ENCODE peak calls at places on chromosome 3, in five cellular contexts. V is HL-60, M is IMR-90, D is neural progenitor cell, K is lower leg skin. C is an unnamed sample.

GRCh38 chr3:195075199-195075940 is 195.6 kb downstream of the XXYLT1 start:
- DNase-seq in M (peak), K (no peak), V (peak), D (no peak), C (no peak)

GRCh38 chr3:134086616-134087015 is 56.9 kb upstream of the SLCO2A1 start:
- DNase-seq in M (no peak), K (no peak), D (no peak), V (no peak), C (no peak)

GRCh38 chr3:179309225-179310109 is 13.4 kb upstream of the ZNF639 start:
- DNase-seq in K (no peak), V (no peak), D (no peak), M (no peak), C (no peak)

GRCh38 chr3:143634991-143635390 is 213.3 kb downstream of the SLC9A9 start:
- DNase-seq in V (no peak), K (no peak), M (no peak), D (no peak), C (no peak)

GRCh38 chr3:23720885-23721284 is 84.9 kb upstream of the UBE2E1 start:
- DNase-seq in V (no peak), D (no peak), K (no peak), M (peak), C (no peak)

GRCh38 chr3:153783106-153783505 is 338.1 kb upstream of the ARHGEF26 start:
- DNase-seq in M (no peak), K (no peak), V (no peak), D (peak), C (no peak)

GRCh38 chr3:27349832-27350231 is 19.4 kb downstream of the NEK10 start:
- DNase-seq in K (no peak), M (no peak), D (no peak), V (no peak), C (no peak)

GRCh38 chr3:12993022-12993622 is 80.1 kb downstream of the IQSEC1 start:
- DNase-seq in V (no peak), D (peak), K (no peak), M (peak), C (no peak)

GRCh38 chr3:63576826-63577225 is 75.6 kb upstream of the SNTN start:
- DNase-seq in V (no peak), D (no peak), K (no peak), M (no peak), C (no peak)

GRCh38 chr3:62982795-62983455 is 107.7 kb upstream of the CADPS start:
- DNase-seq in D (peak), M (no peak), K (no peak), V (no peak), C (no peak)

GRCh38 chr3:13494463-13495350 is 14.6 kb downstream of the HDAC11 start:
- DNase-seq in M (peak), K (no peak), V (peak), D (peak), C (no peak)

GRCh38 chr3:143366672-143367071 is 247.1 kb downstream of the CHST2 start:
- DNase-seq in K (no peak), V (no peak), M (no peak), D (no peak), C (no peak)

GRCh38 chr3:185089751-185090150 is 63.1 kb downstream of the C3orf70 start:
- DNase-seq in V (no peak), K (no peak), D (no peak), M (no peak), C (no peak)

GRCh38 chr3:46163551-46163981 is 44.5 kb downstream of the CCR1 start:
- DNase-seq in M (no peak), K (no peak), V (no peak), D (no peak), C (no peak)

GRCh38 chr3:189902230-189903186 is 218.2 kb downstream of the P3H2 start:
- DNase-seq in M (peak), K (no peak), D (no peak), V (no peak), C (no peak)

GRCh38 chr3:132248490-132248889 is 68.7 kb upstream of the ACP3 start:
- DNase-seq in D (no peak), K (no peak), M (no peak), V (no peak), C (no peak)

GRCh38 chr3:123582315-123582714 is 2.5 kb downstream of the HACD2 start:
- DNase-seq in M (no peak), V (no peak), D (no peak), K (no peak), C (no peak)

GRCh38 chr3:30914696-30915095 is 20.2 kb upstream of the GADL1 start:
- DNase-seq in V (no peak), K (no peak), D (no peak), M (no peak), C (no peak)

GRCh38 chr3:111649180-111649579 is 54.0 kb upstream of the ZBED2 start:
- DNase-seq in V (no peak), D (no peak), K (no peak), M (peak), C (no peak)

GRCh38 chr3:121951291-121951690 is 57.1 kb downstream of the SLC15A2 start:
- DNase-seq in K (no peak), M (peak), D (no peak), V (no peak), C (no peak)

GRCh38 chr3:132008841-132009638 is 25.8 kb downstream of the CPNE4 start:
- DNase-seq in D (no peak), V (no peak), K (no peak), M (no peak), C (no peak)

GRCh38 chr3:69385723-69386483 is at the start of gene FRMD4B:
- DNase-seq in M (no peak), D (peak), V (peak), K (peak), C (no peak)

GRCh38 chr3:150610785-150611184 is 7.7 kb downstream of the SELENOT start:
- DNase-seq in V (no peak), K (no peak), M (no peak), D (no peak), C (no peak)

GRCh38 chr3:190060401-190060800 is 60.3 kb downstream of the P3H2 start:
- DNase-seq in K (no peak), V (no peak), M (no peak), D (no peak), C (no peak)

GRCh38 chr3:139988472-139988871 is 53.5 kb downstream of the CLSTN2 start:
- DNase-seq in K (no peak), M (no peak), D (no peak), V (no peak), C (no peak)

GRCh38 chr3:161559177-161559998 is 62.8 kb downstream of the OTOL1 start:
- DNase-seq in K (no peak), V (peak), M (peak), D (peak), C (no peak)

GRCh38 chr3:112640864-112641751 is at the start of gene CCDC80:
- DNase-seq in D (peak), M (peak), K (no peak), V (no peak), C (no peak)

GRCh38 chr3:163261056-163261455 is 1764.4 kb downstream of the OTOL1 start:
- DNase-seq in M (no peak), D (no peak), V (no peak), K (no peak), C (no peak)

GRCh38 chr3:59879033-59879655 is 829.3 kb upstream of the CFAP20DC start:
- DNase-seq in M (no peak), D (no peak), K (no peak), V (no peak), C (no peak)

GRCh38 chr3:182650568-182651128 is 142.7 kb upstream of the ATP11B start:
- DNase-seq in D (no peak), V (no peak), K (no peak), M (no peak), C (no peak)

GRCh38 chr3:30496496-30496966 is 109.9 kb upstream of the TGFBR2 start:
- DNase-seq in K (no peak), D (no peak), M (peak), V (peak), C (no peak)

DNA sequence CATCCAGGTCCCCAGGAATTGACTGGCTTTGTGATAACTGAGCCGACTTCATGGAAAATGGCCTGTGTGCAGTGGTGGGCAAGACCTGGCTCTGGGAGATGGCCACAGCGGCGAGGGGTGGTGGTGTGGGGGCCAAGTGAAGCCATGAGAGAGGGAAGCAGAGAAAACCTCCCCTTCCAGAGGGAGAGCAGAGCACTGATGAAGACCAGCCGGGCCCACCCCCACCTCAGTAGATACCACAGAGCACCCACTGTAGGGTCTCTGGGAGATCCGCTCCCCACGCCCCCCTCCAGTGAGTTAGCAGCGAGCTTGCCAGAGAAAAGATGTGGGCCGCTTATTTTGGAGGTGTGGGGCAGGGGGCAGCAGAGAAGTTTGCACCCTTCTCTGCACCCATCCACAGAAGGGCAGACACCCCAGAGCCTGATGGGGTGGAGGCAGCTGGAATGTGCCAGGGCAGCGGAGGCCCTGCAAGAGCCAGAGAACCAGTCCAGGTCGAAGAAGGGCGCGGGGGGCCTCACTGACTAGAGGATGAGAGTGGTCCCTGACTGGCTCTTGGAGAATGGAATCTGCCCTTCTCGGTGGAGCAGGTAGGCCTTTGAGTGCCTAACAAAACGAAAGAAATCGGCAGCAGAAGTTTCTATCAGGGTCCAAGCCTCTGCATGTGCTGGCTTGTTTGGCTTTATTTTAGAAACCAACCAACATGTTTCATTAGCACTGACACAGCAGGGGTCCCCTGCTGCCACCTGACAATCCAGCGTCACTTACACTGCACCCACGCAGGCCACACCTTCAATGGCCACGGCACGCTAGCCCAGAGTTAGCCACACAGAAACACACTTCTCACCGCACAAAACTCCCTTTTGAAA is 28.3 kb downstream of the MELTF start:
- DNase-seq in K (no peak), V (no peak), D (no peak), M (no peak), C (no peak)
- H3K4me3 ChIP-seq in K (no peak), V (no peak), D (no peak), M (no peak), C (no peak)

DNA sequence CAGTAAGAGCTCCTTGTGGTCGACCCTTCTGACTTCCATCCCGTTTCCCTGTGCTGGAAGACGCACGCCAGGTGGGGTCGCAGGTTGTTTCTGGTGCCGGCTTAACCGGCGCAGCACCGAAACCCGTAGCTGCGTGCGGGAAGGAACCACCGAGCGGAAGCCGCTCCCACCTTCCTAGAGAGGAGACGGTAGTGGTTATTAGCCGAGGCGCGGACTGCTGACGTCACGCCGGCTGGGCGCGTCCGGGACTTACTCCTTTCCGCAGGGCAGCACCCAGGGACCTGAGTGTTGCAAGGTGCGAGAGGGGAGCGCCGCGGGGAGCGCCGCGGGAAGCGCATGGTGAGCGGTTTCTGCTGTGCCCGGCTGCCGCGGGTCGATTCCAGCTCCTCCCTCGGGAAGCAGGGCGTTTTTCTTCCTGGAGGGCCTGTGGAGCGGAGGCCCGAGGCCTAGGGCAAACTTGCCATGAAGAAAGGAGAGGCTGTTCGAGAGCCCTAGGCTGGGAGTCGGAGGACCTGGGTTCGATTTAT is at the start of gene ZNF501:
- DNase-seq in V (peak), M (peak), D (peak), K (peak), C (peak)
- TF ChIP-seq CTCF in V (no peak), M (no peak), D (no peak), K (no peak), C (no peak)

GRCh38 chr3:49019941-49020334 is 1.6 kb upstream of the DALRD3 start:
- DNase-seq in K (no peak), M (no peak), D (no peak), V (peak), C (no peak)
- H3K4me3 ChIP-seq in K (no peak), M (peak), D (peak), V (peak), C (peak)

DNA sequence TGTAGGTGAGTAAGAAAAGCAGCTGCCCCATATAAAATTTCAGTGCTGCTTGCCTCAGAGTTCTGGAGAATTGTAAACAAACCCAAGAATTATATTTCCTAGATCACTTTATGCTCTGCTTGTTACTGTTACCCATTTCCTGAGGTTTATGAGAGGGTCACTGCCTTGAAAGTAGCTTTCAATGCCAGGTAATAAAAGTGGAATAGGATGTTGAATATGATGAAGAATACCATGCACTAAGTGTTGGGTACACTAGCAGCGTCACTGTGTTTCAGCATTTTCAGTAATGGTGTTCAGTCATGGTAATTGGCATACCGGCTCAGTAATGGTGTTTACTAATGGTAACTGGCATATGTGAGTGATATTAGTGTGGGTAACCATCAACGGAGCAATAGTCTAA is 449.8 kb upstream of the TPRG1 start:
- DNase-seq in D (no peak), V (no peak), K (no peak), M (peak), C (no peak)
- TF ChIP-seq CTCF in D (no peak), V (no peak), K (no peak), M (no peak), C (no peak)

DNA sequence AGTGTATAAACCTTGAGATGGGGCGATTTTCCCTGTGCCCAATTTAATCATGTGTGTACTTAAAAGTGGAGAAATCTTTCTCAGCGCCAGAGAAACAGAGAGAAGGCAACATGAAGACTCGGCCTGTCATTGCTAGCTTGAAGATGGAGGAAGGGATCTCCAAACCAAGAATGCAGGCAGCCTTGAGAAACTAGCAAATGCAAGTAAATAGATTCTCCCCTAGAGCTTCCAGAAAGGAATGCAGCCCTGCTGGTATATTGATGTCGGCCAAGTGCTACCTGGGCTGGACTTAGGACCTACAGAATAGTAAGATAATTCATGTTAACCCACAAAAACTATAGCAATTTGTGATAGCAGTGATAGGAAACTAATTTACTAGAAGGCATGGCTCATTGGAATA is 150.9 kb upstream of the ABI3BP start:
- DNase-seq in D (no peak), V (no peak), M (no peak), K (no peak), C (no peak)
- H3K4me3 ChIP-seq in D (no peak), V (no peak), M (no peak), K (no peak), C (no peak)

GRCh38 chr3:145807990-145808389 is 353.0 kb downstream of the PLOD2 start:
- DNase-seq in K (no peak), V (no peak), M (peak), D (peak), C (no peak)
- TF ChIP-seq CTCF in K (no peak), V (no peak), M (no peak), D (peak), C (peak)

DNA sequence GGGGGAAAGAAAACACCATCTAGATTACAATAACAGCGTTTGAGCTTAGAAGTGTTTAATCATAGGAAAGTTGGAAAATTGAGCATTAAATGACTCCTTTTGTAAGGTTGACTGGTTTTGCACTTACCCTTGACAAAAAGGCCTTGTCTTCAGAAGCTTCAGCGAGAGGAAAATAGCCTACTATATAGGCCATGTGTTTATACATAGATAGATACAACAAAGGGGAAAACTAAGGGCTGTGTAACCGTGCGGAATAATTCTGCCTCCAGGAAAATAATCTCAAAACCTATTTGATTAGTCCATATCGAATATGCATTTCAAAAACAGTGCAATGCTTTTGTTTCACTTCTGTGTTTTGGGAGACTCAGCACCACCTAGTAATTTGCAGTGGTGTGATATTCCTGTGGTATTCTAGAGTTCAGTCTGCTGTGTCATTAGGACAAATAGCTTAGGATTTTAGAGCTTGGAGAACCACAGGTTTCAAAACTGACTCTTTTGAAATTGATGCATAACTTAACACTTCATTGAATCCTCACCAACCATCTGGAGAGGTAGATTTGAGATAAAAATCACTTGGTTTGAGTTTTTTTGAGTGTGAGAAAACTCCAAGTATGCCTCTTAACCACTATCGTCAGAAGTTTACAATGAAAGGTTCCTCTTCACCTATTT is 1.8 kb downstream of the ARHGAP31 start:
- DNase-seq in D (no peak), V (no peak), M (no peak), K (no peak), C (no peak)
- H3K4me3 ChIP-seq in D (no peak), V (no peak), M (peak), K (no peak), C (peak)

GRCh38 chr3:56254261-56254660 is 214.0 kb downstream of the ERC2 start:
- DNase-seq in M (no peak), K (no peak), V (no peak), D (no peak), C (no peak)

GRCh38 chr3:56260262-56260661 is 208.0 kb downstream of the ERC2 start:
- DNase-seq in M (no peak), V (no peak), K (no peak), D (no peak), C (no peak)

GRCh38 chr3:56251343-56251945 is 216.8 kb downstream of the ERC2 start:
- DNase-seq in V (peak), M (peak), D (peak), K (no peak), C (peak)

GRCh38 chr3:56257826-56258225 is 210.4 kb downstream of the ERC2 start:
- DNase-seq in V (no peak), D (peak), M (no peak), K (no peak), C (no peak)

DNA sequence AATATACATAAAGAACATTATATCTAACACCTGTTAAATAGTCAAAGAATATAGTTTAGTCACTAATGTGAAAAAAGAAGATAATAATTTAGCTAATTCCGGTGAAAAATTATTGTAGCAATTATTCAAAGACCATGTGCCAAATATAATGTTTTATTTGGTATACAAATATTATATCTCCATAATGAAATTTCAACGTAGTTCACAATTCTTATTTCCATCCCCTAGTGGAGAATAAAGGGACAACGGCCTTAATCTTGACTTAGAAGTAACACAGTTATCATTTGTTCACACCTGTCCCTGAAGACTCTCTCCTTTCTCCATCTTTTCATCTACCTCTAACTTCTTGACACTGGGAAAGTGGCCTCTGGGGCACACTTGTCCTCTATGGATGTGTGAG is 213.4 kb downstream of the ERC2 start:
- DNase-seq in V (no peak), D (no peak), M (no peak), K (no peak), C (no peak)
- TF ChIP-seq CTCF in V (peak), D (peak), M (peak), K (no peak), C (peak)

GRCh38 chr3:35640186-35640584 is 860 bp downstream of the ARPP21 start:
- DNase-seq in M (no peak), D (no peak), V (no peak), K (no peak), C (no peak)
- H3K4me3 ChIP-seq in M (no peak), D (peak), V (no peak), K (no peak), C (no peak)

DNA sequence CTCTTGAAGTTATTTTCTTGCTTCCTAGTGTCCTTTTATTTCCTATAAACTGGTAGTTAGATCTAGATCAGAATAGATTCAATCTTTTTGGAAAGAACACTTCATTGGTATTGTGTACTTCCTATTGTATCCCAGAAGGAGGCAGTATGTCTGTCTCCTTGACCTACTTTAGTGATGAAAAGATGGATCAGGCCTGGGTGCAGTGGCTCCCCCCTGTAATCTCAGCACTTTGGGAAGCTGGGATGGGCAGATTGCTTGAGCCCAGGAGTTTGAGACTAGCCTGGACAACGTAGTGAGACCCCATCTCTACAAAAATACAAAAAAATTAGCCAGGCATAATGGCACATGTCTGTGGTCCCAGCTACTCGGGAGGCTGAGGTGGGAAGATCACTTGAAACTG is 12.0 kb downstream of the BSN start:
- DNase-seq in D (no peak), V (no peak), K (no peak), M (no peak), C (no peak)
- TF ChIP-seq CTCF in D (peak), V (no peak), K (no peak), M (peak), C (peak)